ENCODE peak calls at places on chromosomes 4 and X, in seven cellular contexts. One of them, this sample, is unnamed.

GRCh38 chr4:24745172-24745895 is 50.0 kb upstream of the SOD3 start:
- DNase-seq in activated CD4-positive, alpha-beta T cell treated with anti-CD3 and anti-CD28 coated beads for 24 hours: no peak
- DNase-seq in ACHN: no peak
- DNase-seq in AG09319: no peak
- DNase-seq in naive thymus-derived CD4-positive, alpha-beta T cell: no peak
- DNase-seq in activated CD8-positive, alpha-beta memory T cell treated with anti-CD3 and anti-CD28 coated beads for 1 hour: no peak
- DNase-seq in activated T-helper 1 cell treated with anti-CD3 and anti-CD28 coated beads, Interleukin-2, amount 50 U/mL, for 16 hours: no peak
- DNase-seq in this sample: no peak

GRCh38 chr4:76851375-76851774 is 46.6 kb downstream of the SOWAHB start:
- DNase-seq in activated CD4-positive, alpha-beta T cell treated with anti-CD3 and anti-CD28 coated beads for 24 hours: no peak
- DNase-seq in ACHN: no peak
- DNase-seq in AG09319: no peak
- DNase-seq in naive thymus-derived CD4-positive, alpha-beta T cell: no peak
- DNase-seq in activated CD8-positive, alpha-beta memory T cell treated with anti-CD3 and anti-CD28 coated beads for 1 hour: no peak
- DNase-seq in activated T-helper 1 cell treated with anti-CD3 and anti-CD28 coated beads, Interleukin-2, amount 50 U/mL, for 16 hours: no peak
- DNase-seq in this sample: no peak

GRCh38 chrX:130523460-130524394 is 121.9 kb downstream of the RBMX2 start:
- DNase-seq in activated CD4-positive, alpha-beta T cell treated with anti-CD3 and anti-CD28 coated beads for 24 hours: no peak
- DNase-seq in ACHN: peak
- DNase-seq in AG09319: no peak
- DNase-seq in naive thymus-derived CD4-positive, alpha-beta T cell: no peak
- DNase-seq in activated CD8-positive, alpha-beta memory T cell treated with anti-CD3 and anti-CD28 coated beads for 1 hour: no peak
- DNase-seq in activated T-helper 1 cell treated with anti-CD3 and anti-CD28 coated beads, Interleukin-2, amount 50 U/mL, for 16 hours: no peak
- DNase-seq in this sample: no peak

GRCh38 chrX:118536687-118537461 is 41.3 kb downstream of the DOCK11 start:
- DNase-seq in activated CD4-positive, alpha-beta T cell treated with anti-CD3 and anti-CD28 coated beads for 24 hours: no peak
- DNase-seq in ACHN: peak
- DNase-seq in AG09319: no peak
- DNase-seq in naive thymus-derived CD4-positive, alpha-beta T cell: peak
- DNase-seq in activated CD8-positive, alpha-beta memory T cell treated with anti-CD3 and anti-CD28 coated beads for 1 hour: no peak
- DNase-seq in activated T-helper 1 cell treated with anti-CD3 and anti-CD28 coated beads, Interleukin-2, amount 50 U/mL, for 16 hours: peak
- DNase-seq in this sample: no peak

GRCh38 chr4:69731826-69732225 is 28.6 kb downstream of the SULT1B1 start:
- DNase-seq in activated CD4-positive, alpha-beta T cell treated with anti-CD3 and anti-CD28 coated beads for 24 hours: no peak
- DNase-seq in ACHN: no peak
- DNase-seq in AG09319: no peak
- DNase-seq in naive thymus-derived CD4-positive, alpha-beta T cell: no peak
- DNase-seq in activated CD8-positive, alpha-beta memory T cell treated with anti-CD3 and anti-CD28 coated beads for 1 hour: no peak
- DNase-seq in activated T-helper 1 cell treated with anti-CD3 and anti-CD28 coated beads, Interleukin-2, amount 50 U/mL, for 16 hours: no peak
- DNase-seq in this sample: no peak

GRCh38 chrX:148804579-148804978 is 304.2 kb downstream of the AFF2 start:
- DNase-seq in activated CD4-positive, alpha-beta T cell treated with anti-CD3 and anti-CD28 coated beads for 24 hours: no peak
- DNase-seq in ACHN: no peak
- DNase-seq in AG09319: no peak
- DNase-seq in naive thymus-derived CD4-positive, alpha-beta T cell: no peak
- DNase-seq in activated CD8-positive, alpha-beta memory T cell treated with anti-CD3 and anti-CD28 coated beads for 1 hour: no peak
- DNase-seq in activated T-helper 1 cell treated with anti-CD3 and anti-CD28 coated beads, Interleukin-2, amount 50 U/mL, for 16 hours: no peak
- DNase-seq in this sample: no peak

GRCh38 chr4:6873792-6874461 is 35.7 kb upstream of the TBC1D14 start:
- DNase-seq in activated CD4-positive, alpha-beta T cell treated with anti-CD3 and anti-CD28 coated beads for 24 hours: peak
- DNase-seq in ACHN: peak
- DNase-seq in AG09319: no peak
- DNase-seq in naive thymus-derived CD4-positive, alpha-beta T cell: peak
- DNase-seq in activated CD8-positive, alpha-beta memory T cell treated with anti-CD3 and anti-CD28 coated beads for 1 hour: peak
- DNase-seq in activated T-helper 1 cell treated with anti-CD3 and anti-CD28 coated beads, Interleukin-2, amount 50 U/mL, for 16 hours: peak
- DNase-seq in this sample: no peak

GRCh38 chrX:9033179-9033578 is 748 bp downstream of the FAM9B start:
- DNase-seq in activated CD4-positive, alpha-beta T cell treated with anti-CD3 and anti-CD28 coated beads for 24 hours: no peak
- DNase-seq in ACHN: no peak
- DNase-seq in AG09319: no peak
- DNase-seq in naive thymus-derived CD4-positive, alpha-beta T cell: no peak
- DNase-seq in activated CD8-positive, alpha-beta memory T cell treated with anti-CD3 and anti-CD28 coated beads for 1 hour: no peak
- DNase-seq in activated T-helper 1 cell treated with anti-CD3 and anti-CD28 coated beads, Interleukin-2, amount 50 U/mL, for 16 hours: no peak
- DNase-seq in this sample: no peak

GRCh38 chr4:21013501-21013900 is 313.2 kb downstream of the PACRGL start:
- DNase-seq in activated CD4-positive, alpha-beta T cell treated with anti-CD3 and anti-CD28 coated beads for 24 hours: no peak
- DNase-seq in ACHN: no peak
- DNase-seq in AG09319: no peak
- DNase-seq in naive thymus-derived CD4-positive, alpha-beta T cell: no peak
- DNase-seq in activated CD8-positive, alpha-beta memory T cell treated with anti-CD3 and anti-CD28 coated beads for 1 hour: no peak
- DNase-seq in activated T-helper 1 cell treated with anti-CD3 and anti-CD28 coated beads, Interleukin-2, amount 50 U/mL, for 16 hours: no peak
- DNase-seq in this sample: no peak

GRCh38 chr4:104262678-104263077 is 232.0 kb downstream of the CXXC4 start:
- DNase-seq in activated CD4-positive, alpha-beta T cell treated with anti-CD3 and anti-CD28 coated beads for 24 hours: no peak
- DNase-seq in ACHN: no peak
- DNase-seq in AG09319: no peak
- DNase-seq in naive thymus-derived CD4-positive, alpha-beta T cell: no peak
- DNase-seq in activated CD8-positive, alpha-beta memory T cell treated with anti-CD3 and anti-CD28 coated beads for 1 hour: no peak
- DNase-seq in activated T-helper 1 cell treated with anti-CD3 and anti-CD28 coated beads, Interleukin-2, amount 50 U/mL, for 16 hours: no peak
- DNase-seq in this sample: no peak

GRCh38 chr4:98522603-98523395 is 135.6 kb downstream of the TSPAN5 start:
- DNase-seq in activated CD4-positive, alpha-beta T cell treated with anti-CD3 and anti-CD28 coated beads for 24 hours: no peak
- DNase-seq in ACHN: peak
- DNase-seq in AG09319: no peak
- DNase-seq in naive thymus-derived CD4-positive, alpha-beta T cell: no peak
- DNase-seq in activated CD8-positive, alpha-beta memory T cell treated with anti-CD3 and anti-CD28 coated beads for 1 hour: no peak
- DNase-seq in activated T-helper 1 cell treated with anti-CD3 and anti-CD28 coated beads, Interleukin-2, amount 50 U/mL, for 16 hours: no peak
- DNase-seq in this sample: peak

GRCh38 chrX:12469296-12469695 is 321.9 kb upstream of the PRPS2 start:
- DNase-seq in activated CD4-positive, alpha-beta T cell treated with anti-CD3 and anti-CD28 coated beads for 24 hours: no peak
- DNase-seq in ACHN: no peak
- DNase-seq in AG09319: no peak
- DNase-seq in naive thymus-derived CD4-positive, alpha-beta T cell: no peak
- DNase-seq in activated CD8-positive, alpha-beta memory T cell treated with anti-CD3 and anti-CD28 coated beads for 1 hour: no peak
- DNase-seq in activated T-helper 1 cell treated with anti-CD3 and anti-CD28 coated beads, Interleukin-2, amount 50 U/mL, for 16 hours: no peak
- DNase-seq in this sample: no peak

GRCh38 chr4:123399638-123400358 is 3.2 kb downstream of the SPRY1 start:
- DNase-seq in activated CD4-positive, alpha-beta T cell treated with anti-CD3 and anti-CD28 coated beads for 24 hours: no peak
- DNase-seq in ACHN: peak
- DNase-seq in AG09319: no peak
- DNase-seq in naive thymus-derived CD4-positive, alpha-beta T cell: no peak
- DNase-seq in activated CD8-positive, alpha-beta memory T cell treated with anti-CD3 and anti-CD28 coated beads for 1 hour: no peak
- DNase-seq in activated T-helper 1 cell treated with anti-CD3 and anti-CD28 coated beads, Interleukin-2, amount 50 U/mL, for 16 hours: no peak
- DNase-seq in this sample: no peak

GRCh38 chr4:946517-947471 is 14.5 kb downstream of the TMEM175 start:
- DNase-seq in activated CD4-positive, alpha-beta T cell treated with anti-CD3 and anti-CD28 coated beads for 24 hours: no peak
- DNase-seq in ACHN: no peak
- DNase-seq in AG09319: no peak
- DNase-seq in naive thymus-derived CD4-positive, alpha-beta T cell: no peak
- DNase-seq in activated CD8-positive, alpha-beta memory T cell treated with anti-CD3 and anti-CD28 coated beads for 1 hour: no peak
- DNase-seq in activated T-helper 1 cell treated with anti-CD3 and anti-CD28 coated beads, Interleukin-2, amount 50 U/mL, for 16 hours: no peak
- DNase-seq in this sample: no peak

GRCh38 chrX:20571611-20572010 is 304.9 kb upstream of the RPS6KA3 start:
- DNase-seq in activated CD4-positive, alpha-beta T cell treated with anti-CD3 and anti-CD28 coated beads for 24 hours: no peak
- DNase-seq in ACHN: no peak
- DNase-seq in AG09319: no peak
- DNase-seq in naive thymus-derived CD4-positive, alpha-beta T cell: no peak
- DNase-seq in activated CD8-positive, alpha-beta memory T cell treated with anti-CD3 and anti-CD28 coated beads for 1 hour: no peak
- DNase-seq in activated T-helper 1 cell treated with anti-CD3 and anti-CD28 coated beads, Interleukin-2, amount 50 U/mL, for 16 hours: no peak
- DNase-seq in this sample: no peak

GRCh38 chrX:104318330-104319009 is 63.7 kb upstream of the ESX1 start:
- DNase-seq in activated CD4-positive, alpha-beta T cell treated with anti-CD3 and anti-CD28 coated beads for 24 hours: no peak
- DNase-seq in ACHN: peak
- DNase-seq in AG09319: no peak
- DNase-seq in naive thymus-derived CD4-positive, alpha-beta T cell: no peak
- DNase-seq in activated CD8-positive, alpha-beta memory T cell treated with anti-CD3 and anti-CD28 coated beads for 1 hour: no peak
- DNase-seq in activated T-helper 1 cell treated with anti-CD3 and anti-CD28 coated beads, Interleukin-2, amount 50 U/mL, for 16 hours: no peak
- DNase-seq in this sample: peak

GRCh38 chrX:64206556-64207162 is 1.2 kb upstream of the AMER1 start:
- DNase-seq in activated CD4-positive, alpha-beta T cell treated with anti-CD3 and anti-CD28 coated beads for 24 hours: no peak
- DNase-seq in ACHN: no peak
- DNase-seq in AG09319: no peak
- DNase-seq in naive thymus-derived CD4-positive, alpha-beta T cell: peak
- DNase-seq in activated CD8-positive, alpha-beta memory T cell treated with anti-CD3 and anti-CD28 coated beads for 1 hour: no peak
- DNase-seq in activated T-helper 1 cell treated with anti-CD3 and anti-CD28 coated beads, Interleukin-2, amount 50 U/mL, for 16 hours: no peak
- DNase-seq in this sample: no peak

GRCh38 chr4:79050521-79050880 is 111.3 kb upstream of the PAQR3 start:
- DNase-seq in activated CD4-positive, alpha-beta T cell treated with anti-CD3 and anti-CD28 coated beads for 24 hours: no peak
- DNase-seq in ACHN: no peak
- DNase-seq in AG09319: no peak
- DNase-seq in naive thymus-derived CD4-positive, alpha-beta T cell: no peak
- DNase-seq in activated CD8-positive, alpha-beta memory T cell treated with anti-CD3 and anti-CD28 coated beads for 1 hour: no peak
- DNase-seq in activated T-helper 1 cell treated with anti-CD3 and anti-CD28 coated beads, Interleukin-2, amount 50 U/mL, for 16 hours: no peak
- DNase-seq in this sample: no peak

GRCh38 chr4:721261-722171 is 15.9 kb downstream of the PCGF3 start:
- DNase-seq in activated CD4-positive, alpha-beta T cell treated with anti-CD3 and anti-CD28 coated beads for 24 hours: no peak
- DNase-seq in ACHN: no peak
- DNase-seq in AG09319: no peak
- DNase-seq in naive thymus-derived CD4-positive, alpha-beta T cell: no peak
- DNase-seq in activated CD8-positive, alpha-beta memory T cell treated with anti-CD3 and anti-CD28 coated beads for 1 hour: no peak
- DNase-seq in activated T-helper 1 cell treated with anti-CD3 and anti-CD28 coated beads, Interleukin-2, amount 50 U/mL, for 16 hours: no peak
- DNase-seq in this sample: no peak

GRCh38 chr4:157075811-157076577 is at the start of gene GLRB:
- DNase-seq in activated CD4-positive, alpha-beta T cell treated with anti-CD3 and anti-CD28 coated beads for 24 hours: no peak
- DNase-seq in ACHN: peak
- DNase-seq in AG09319: no peak
- DNase-seq in naive thymus-derived CD4-positive, alpha-beta T cell: no peak
- DNase-seq in activated CD8-positive, alpha-beta memory T cell treated with anti-CD3 and anti-CD28 coated beads for 1 hour: no peak
- DNase-seq in activated T-helper 1 cell treated with anti-CD3 and anti-CD28 coated beads, Interleukin-2, amount 50 U/mL, for 16 hours: no peak
- DNase-seq in this sample: no peak

GRCh38 chr4:90357117-90357710 is 230.0 kb downstream of the CCSER1 start:
- DNase-seq in activated CD4-positive, alpha-beta T cell treated with anti-CD3 and anti-CD28 coated beads for 24 hours: no peak
- DNase-seq in ACHN: peak
- DNase-seq in AG09319: peak
- DNase-seq in naive thymus-derived CD4-positive, alpha-beta T cell: no peak
- DNase-seq in activated CD8-positive, alpha-beta memory T cell treated with anti-CD3 and anti-CD28 coated beads for 1 hour: no peak
- DNase-seq in activated T-helper 1 cell treated with anti-CD3 and anti-CD28 coated beads, Interleukin-2, amount 50 U/mL, for 16 hours: no peak
- DNase-seq in this sample: peak

GRCh38 chr4:155174668-155175067 is 33.8 kb upstream of the NPY2R start:
- DNase-seq in activated CD4-positive, alpha-beta T cell treated with anti-CD3 and anti-CD28 coated beads for 24 hours: no peak
- DNase-seq in ACHN: no peak
- DNase-seq in AG09319: no peak
- DNase-seq in naive thymus-derived CD4-positive, alpha-beta T cell: no peak
- DNase-seq in activated CD8-positive, alpha-beta memory T cell treated with anti-CD3 and anti-CD28 coated beads for 1 hour: no peak
- DNase-seq in activated T-helper 1 cell treated with anti-CD3 and anti-CD28 coated beads, Interleukin-2, amount 50 U/mL, for 16 hours: no peak
- DNase-seq in this sample: no peak

GRCh38 chr4:89998350-89999098 is 103.9 kb downstream of the MMRN1 start:
- DNase-seq in activated CD4-positive, alpha-beta T cell treated with anti-CD3 and anti-CD28 coated beads for 24 hours: no peak
- DNase-seq in ACHN: no peak
- DNase-seq in AG09319: no peak
- DNase-seq in naive thymus-derived CD4-positive, alpha-beta T cell: no peak
- DNase-seq in activated CD8-positive, alpha-beta memory T cell treated with anti-CD3 and anti-CD28 coated beads for 1 hour: no peak
- DNase-seq in activated T-helper 1 cell treated with anti-CD3 and anti-CD28 coated beads, Interleukin-2, amount 50 U/mL, for 16 hours: no peak
- DNase-seq in this sample: no peak

GRCh38 chr4:181559637-181560036 is 683.6 kb upstream of the TENM3 start:
- DNase-seq in activated CD4-positive, alpha-beta T cell treated with anti-CD3 and anti-CD28 coated beads for 24 hours: no peak
- DNase-seq in ACHN: no peak
- DNase-seq in AG09319: no peak
- DNase-seq in naive thymus-derived CD4-positive, alpha-beta T cell: no peak
- DNase-seq in activated CD8-positive, alpha-beta memory T cell treated with anti-CD3 and anti-CD28 coated beads for 1 hour: no peak
- DNase-seq in activated T-helper 1 cell treated with anti-CD3 and anti-CD28 coated beads, Interleukin-2, amount 50 U/mL, for 16 hours: no peak
- DNase-seq in this sample: no peak

GRCh38 chr4:174260099-174260498 is 23.4 kb downstream of the FBXO8 start:
- DNase-seq in activated CD4-positive, alpha-beta T cell treated with anti-CD3 and anti-CD28 coated beads for 24 hours: no peak
- DNase-seq in ACHN: peak
- DNase-seq in AG09319: no peak
- DNase-seq in naive thymus-derived CD4-positive, alpha-beta T cell: no peak
- DNase-seq in activated CD8-positive, alpha-beta memory T cell treated with anti-CD3 and anti-CD28 coated beads for 1 hour: no peak
- DNase-seq in activated T-helper 1 cell treated with anti-CD3 and anti-CD28 coated beads, Interleukin-2, amount 50 U/mL, for 16 hours: no peak
- DNase-seq in this sample: peak

GRCh38 chrX:51893931-51894696 is 691 bp downstream of the MAGED1 start:
- DNase-seq in activated CD4-positive, alpha-beta T cell treated with anti-CD3 and anti-CD28 coated beads for 24 hours: no peak
- DNase-seq in ACHN: peak
- DNase-seq in AG09319: no peak
- DNase-seq in naive thymus-derived CD4-positive, alpha-beta T cell: no peak
- DNase-seq in activated CD8-positive, alpha-beta memory T cell treated with anti-CD3 and anti-CD28 coated beads for 1 hour: no peak
- DNase-seq in activated T-helper 1 cell treated with anti-CD3 and anti-CD28 coated beads, Interleukin-2, amount 50 U/mL, for 16 hours: no peak
- DNase-seq in this sample: no peak

GRCh38 chr4:5158825-5159224 is 107.5 kb downstream of the STK32B start:
- DNase-seq in activated CD4-positive, alpha-beta T cell treated with anti-CD3 and anti-CD28 coated beads for 24 hours: no peak
- DNase-seq in ACHN: no peak
- DNase-seq in AG09319: no peak
- DNase-seq in naive thymus-derived CD4-positive, alpha-beta T cell: no peak
- DNase-seq in activated CD8-positive, alpha-beta memory T cell treated with anti-CD3 and anti-CD28 coated beads for 1 hour: no peak
- DNase-seq in activated T-helper 1 cell treated with anti-CD3 and anti-CD28 coated beads, Interleukin-2, amount 50 U/mL, for 16 hours: no peak
- DNase-seq in this sample: no peak